ENCODE peak calls at places on chromosomes 11 and 22, in six cellular contexts. U is nephron progenitor cell, Q is Peyer's patch, R is spleen, D is uterus, J is pancreas. S is an unnamed sample.

GRCh38 chr11:119832132-119832531 is 103.1 kb upstream of the NECTIN1 start:
- DNase-seq in D (no peak), J (no peak), Q (peak; percentile 53), U (no peak), R (no peak), S (no peak)

GRCh38 chr11:36296925-36297604 is 977 bp downstream of the PRR5L start:
- DNase-seq in R (no peak), Q (peak; percentile 57), U (no peak), D (no peak), J (no peak), S (no peak)

GRCh38 chr22:35400335-35400680 is 368 bp downstream of the MCM5 start:
- DNase-seq in U (peak; percentile 42), Q (no peak), R (peak; percentile 86), D (no peak), J (no peak), S (peak; percentile 32)

GRCh38 chr11:8408151-8408930 is 144.7 kb upstream of the LMO1 start:
- DNase-seq in Q (no peak), R (no peak), U (no peak), D (no peak), J (no peak), S (no peak)

GRCh38 chr22:27210111-27210739 is 552.8 kb downstream of the MIAT start:
- DNase-seq in Q (no peak), R (no peak), J (no peak), D (no peak), U (no peak), S (no peak)

GRCh38 chr11:110294509-110294908 is 1.9 kb downstream of the RDX start:
- DNase-seq in R (no peak), D (no peak), J (no peak), Q (no peak), U (no peak), S (no peak)

GRCh38 chr11:102187416-102188125 is 77.3 kb downstream of the YAP1 start:
- DNase-seq in U (no peak), J (no peak), D (no peak), R (no peak), Q (no peak), S (no peak)

GRCh38 chr22:27573992-27574391 is 227.6 kb downstream of the MN1 start:
- DNase-seq in D (no peak), R (no peak), U (no peak), Q (no peak), J (no peak), S (no peak)

GRCh38 chr22:49786976-49787843 is 40.5 kb downstream of the BRD1 start:
- DNase-seq in Q (no peak), J (no peak), U (no peak), D (no peak), R (no peak), S (no peak)

GRCh38 chr22:44254811-44255210 is 57.9 kb downstream of the SHISAL1 start:
- DNase-seq in R (no peak), J (no peak), D (no peak), Q (no peak), U (no peak), S (no peak)

GRCh38 chr11:4393209-4394196 is at the start of gene TRIM21:
- DNase-seq in R (peak; percentile 95), U (peak; percentile 80), D (peak; percentile 86), J (peak; percentile 81), Q (peak; percentile 94), S (peak; percentile 74)

GRCh38 chr22:32901925-32902324 is 100.4 kb downstream of the TIMP3 start:
- DNase-seq in D (no peak), Q (no peak), R (no peak), U (no peak), J (no peak), S (no peak)
- TF ChIP-seq CTCF in D (no peak), Q (no peak), R (no peak), U (no peak), J (no peak), S (no peak)

GRCh38 chr22:29603358-29604191 is at the start of gene NF2:
- DNase-seq in D (peak; percentile 99), J (peak; percentile 99), Q (peak; percentile 99), R (peak; percentile 100), U (peak; percentile 97), S (peak; percentile 94)
- TF ChIP-seq CTCF in D (no peak), J (no peak), Q (no peak), R (peak; percentile 20), U (no peak), S (no peak)

GRCh38 chr22:36493690-36494110 is 12.3 kb upstream of the TXN2 start:
- DNase-seq in J (no peak), D (no peak), U (no peak), Q (peak; percentile 77), R (peak; percentile 84), S (peak; percentile 41)

GRCh38 chr22:36497910-36498669 is 8.8 kb downstream of the FOXRED2 start:
- DNase-seq in D (peak; percentile 32), U (no peak), Q (no peak), J (no peak), R (no peak), S (no peak)
- TF ChIP-seq CTCF in D (no peak), U (no peak), Q (no peak), J (no peak), R (no peak), S (no peak)

GRCh38 chr22:20606041-20606783 is 98.8 kb downstream of the MED15 start:
- DNase-seq in U (peak; percentile 63), Q (peak; percentile 84), R (peak; percentile 88), D (no peak), J (peak; percentile 88), S (peak; percentile 41)

GRCh38 chr22:20604092-20604747 is 96.8 kb downstream of the MED15 start:
- DNase-seq in Q (no peak), R (no peak), D (no peak), U (no peak), J (no peak), S (no peak)

GRCh38 chr22:20605328-20605727 is 97.9 kb downstream of the MED15 start:
- DNase-seq in Q (no peak), R (no peak), J (no peak), U (no peak), D (no peak), S (no peak)

GRCh38 chr22:20606784-20607128 is 99.3 kb downstream of the MED15 start:
- DNase-seq in J (no peak), Q (no peak), D (no peak), R (no peak), U (no peak), S (no peak)

DNA sequence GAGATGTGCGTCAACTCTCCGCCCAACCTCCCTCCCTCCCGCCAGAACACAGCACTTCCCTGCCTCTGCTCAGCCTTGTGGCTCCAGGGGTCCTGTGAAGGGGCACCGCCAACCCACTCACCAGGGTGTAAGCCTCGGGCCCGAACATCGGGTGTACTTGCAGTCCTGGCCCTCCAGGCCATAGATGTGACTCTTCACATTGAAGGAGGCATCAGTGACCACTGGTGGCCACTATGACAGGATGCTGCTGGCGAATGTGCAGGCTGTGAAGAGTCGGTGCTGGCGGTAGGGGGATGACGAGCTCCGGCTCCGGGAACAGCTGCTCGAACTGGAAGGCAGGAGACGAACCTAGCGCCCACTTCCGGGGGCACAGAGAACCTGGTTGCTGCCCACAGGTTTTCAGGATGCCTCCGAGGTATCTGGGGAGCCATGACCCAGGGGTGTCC is 97.4 kb downstream of the MED15 start:
- DNase-seq in R (no peak), U (no peak), J (no peak), Q (no peak), D (no peak), S (no peak)
- TF ChIP-seq CTCF in R (no peak), U (no peak), J (no peak), Q (no peak), D (no peak), S (no peak)